ENCODE peak calls at places on chromosomes 1 and 21, in eight cellular contexts. One of them, this sample, is unnamed.

GRCh38 chr1:42825058-42825851 is 8.1 kb upstream of the SVBP start:
- DNase-seq in GOT3: no peak
- DNase-seq in stimulated activated CD8-positive, alpha-beta memory T cell treated with anti-CD3 and anti-CD28 coated beads, Interleukin-4, amount 100 ng/mL, for 24 hours: no peak
- DNase-seq in nucleus accumbens: no peak
- DNase-seq in anterior cingulate cortex: no peak
- DNase-seq in EL: no peak
- DNase-seq in COR-L47: no peak
- DNase-seq in prostate gland: no peak
- DNase-seq in this sample: no peak

GRCh38 chr1:204924013-204924759 is 53.5 kb downstream of the NFASC start:
- DNase-seq in GOT3: no peak
- DNase-seq in stimulated activated CD8-positive, alpha-beta memory T cell treated with anti-CD3 and anti-CD28 coated beads, Interleukin-4, amount 100 ng/mL, for 24 hours: no peak
- DNase-seq in nucleus accumbens: no peak
- DNase-seq in anterior cingulate cortex: no peak
- DNase-seq in EL: peak
- DNase-seq in COR-L47: no peak
- DNase-seq in prostate gland: no peak
- DNase-seq in this sample: no peak

GRCh38 chr1:21669287-21670058 is at the start of gene RAP1GAP:
- DNase-seq in GOT3: no peak
- DNase-seq in stimulated activated CD8-positive, alpha-beta memory T cell treated with anti-CD3 and anti-CD28 coated beads, Interleukin-4, amount 100 ng/mL, for 24 hours: no peak
- DNase-seq in nucleus accumbens: peak
- DNase-seq in anterior cingulate cortex: no peak
- DNase-seq in EL: no peak
- DNase-seq in COR-L47: peak
- DNase-seq in prostate gland: peak
- DNase-seq in this sample: no peak

GRCh38 chr21:45372732-45373355 is 32.1 kb upstream of the COL18A1 start:
- DNase-seq in GOT3: no peak
- DNase-seq in stimulated activated CD8-positive, alpha-beta memory T cell treated with anti-CD3 and anti-CD28 coated beads, Interleukin-4, amount 100 ng/mL, for 24 hours: no peak
- DNase-seq in nucleus accumbens: no peak
- DNase-seq in anterior cingulate cortex: no peak
- DNase-seq in EL: no peak
- DNase-seq in COR-L47: no peak
- DNase-seq in prostate gland: no peak
- DNase-seq in this sample: no peak

GRCh38 chr1:246383791-246384190 is 123.3 kb downstream of the SMYD3 start:
- DNase-seq in GOT3: no peak
- DNase-seq in stimulated activated CD8-positive, alpha-beta memory T cell treated with anti-CD3 and anti-CD28 coated beads, Interleukin-4, amount 100 ng/mL, for 24 hours: no peak
- DNase-seq in nucleus accumbens: no peak
- DNase-seq in anterior cingulate cortex: no peak
- DNase-seq in EL: no peak
- DNase-seq in COR-L47: no peak
- DNase-seq in prostate gland: no peak
- DNase-seq in this sample: no peak

GRCh38 chr1:235644693-235645305 is 4.8 kb downstream of the GNG4 start:
- DNase-seq in GOT3: no peak
- DNase-seq in stimulated activated CD8-positive, alpha-beta memory T cell treated with anti-CD3 and anti-CD28 coated beads, Interleukin-4, amount 100 ng/mL, for 24 hours: no peak
- DNase-seq in nucleus accumbens: no peak
- DNase-seq in anterior cingulate cortex: no peak
- DNase-seq in EL: no peak
- DNase-seq in COR-L47: no peak
- DNase-seq in prostate gland: no peak
- DNase-seq in this sample: no peak

GRCh38 chr1:98068016-98068415 is 147.2 kb upstream of the DPYD start:
- DNase-seq in GOT3: no peak
- DNase-seq in stimulated activated CD8-positive, alpha-beta memory T cell treated with anti-CD3 and anti-CD28 coated beads, Interleukin-4, amount 100 ng/mL, for 24 hours: no peak
- DNase-seq in nucleus accumbens: no peak
- DNase-seq in anterior cingulate cortex: no peak
- DNase-seq in EL: no peak
- DNase-seq in COR-L47: no peak
- DNase-seq in prostate gland: no peak
- DNase-seq in this sample: no peak

GRCh38 chr1:19390166-19390850 is 78.2 kb downstream of the SLC66A1 start:
- DNase-seq in GOT3: no peak
- DNase-seq in stimulated activated CD8-positive, alpha-beta memory T cell treated with anti-CD3 and anti-CD28 coated beads, Interleukin-4, amount 100 ng/mL, for 24 hours: no peak
- DNase-seq in nucleus accumbens: no peak
- DNase-seq in anterior cingulate cortex: no peak
- DNase-seq in EL: no peak
- DNase-seq in COR-L47: no peak
- DNase-seq in prostate gland: no peak
- DNase-seq in this sample: no peak

GRCh38 chr1:2238361-2239055 is 10.4 kb downstream of the SKI start:
- DNase-seq in GOT3: no peak
- DNase-seq in stimulated activated CD8-positive, alpha-beta memory T cell treated with anti-CD3 and anti-CD28 coated beads, Interleukin-4, amount 100 ng/mL, for 24 hours: no peak
- DNase-seq in nucleus accumbens: no peak
- DNase-seq in anterior cingulate cortex: no peak
- DNase-seq in EL: no peak
- DNase-seq in COR-L47: no peak
- DNase-seq in prostate gland: no peak
- DNase-seq in this sample: no peak

GRCh38 chr21:45380566-45380965 is 24.4 kb upstream of the COL18A1 start:
- DNase-seq in GOT3: no peak
- DNase-seq in stimulated activated CD8-positive, alpha-beta memory T cell treated with anti-CD3 and anti-CD28 coated beads, Interleukin-4, amount 100 ng/mL, for 24 hours: no peak
- DNase-seq in nucleus accumbens: no peak
- DNase-seq in anterior cingulate cortex: no peak
- DNase-seq in EL: no peak
- DNase-seq in COR-L47: no peak
- DNase-seq in prostate gland: no peak
- DNase-seq in this sample: no peak

GRCh38 chr1:201506573-201507567 is at the start of gene CSRP1:
- DNase-seq in GOT3: peak
- DNase-seq in stimulated activated CD8-positive, alpha-beta memory T cell treated with anti-CD3 and anti-CD28 coated beads, Interleukin-4, amount 100 ng/mL, for 24 hours: peak
- DNase-seq in nucleus accumbens: peak
- DNase-seq in anterior cingulate cortex: no peak
- DNase-seq in EL: peak
- DNase-seq in COR-L47: peak
- DNase-seq in prostate gland: peak
- DNase-seq in this sample: peak

GRCh38 chr1:54835131-54835898 is 34.2 kb upstream of the TTC22 start:
- DNase-seq in GOT3: no peak
- DNase-seq in stimulated activated CD8-positive, alpha-beta memory T cell treated with anti-CD3 and anti-CD28 coated beads, Interleukin-4, amount 100 ng/mL, for 24 hours: no peak
- DNase-seq in nucleus accumbens: no peak
- DNase-seq in anterior cingulate cortex: no peak
- DNase-seq in EL: no peak
- DNase-seq in COR-L47: no peak
- DNase-seq in prostate gland: no peak
- DNase-seq in this sample: no peak

GRCh38 chr21:39568380-39568779 is 44.4 kb upstream of the B3GALT5 start:
- DNase-seq in GOT3: no peak
- DNase-seq in stimulated activated CD8-positive, alpha-beta memory T cell treated with anti-CD3 and anti-CD28 coated beads, Interleukin-4, amount 100 ng/mL, for 24 hours: no peak
- DNase-seq in nucleus accumbens: no peak
- DNase-seq in anterior cingulate cortex: no peak
- DNase-seq in EL: no peak
- DNase-seq in COR-L47: no peak
- DNase-seq in prostate gland: no peak
- DNase-seq in this sample: no peak

GRCh38 chr1:227913969-227914791 is 33.6 kb downstream of the WNT9A start:
- DNase-seq in GOT3: no peak
- DNase-seq in stimulated activated CD8-positive, alpha-beta memory T cell treated with anti-CD3 and anti-CD28 coated beads, Interleukin-4, amount 100 ng/mL, for 24 hours: no peak
- DNase-seq in nucleus accumbens: no peak
- DNase-seq in anterior cingulate cortex: no peak
- DNase-seq in EL: no peak
- DNase-seq in COR-L47: peak
- DNase-seq in prostate gland: no peak
- DNase-seq in this sample: no peak

GRCh38 chr1:189899686-189900495 is 577.8 kb downstream of the BRINP3 start:
- DNase-seq in GOT3: no peak
- DNase-seq in stimulated activated CD8-positive, alpha-beta memory T cell treated with anti-CD3 and anti-CD28 coated beads, Interleukin-4, amount 100 ng/mL, for 24 hours: no peak
- DNase-seq in nucleus accumbens: no peak
- DNase-seq in anterior cingulate cortex: no peak
- DNase-seq in EL: no peak
- DNase-seq in COR-L47: peak
- DNase-seq in prostate gland: no peak
- DNase-seq in this sample: no peak

GRCh38 chr21:27423906-27424595 is 457.2 kb upstream of the ADAMTS5 start:
- DNase-seq in GOT3: no peak
- DNase-seq in stimulated activated CD8-positive, alpha-beta memory T cell treated with anti-CD3 and anti-CD28 coated beads, Interleukin-4, amount 100 ng/mL, for 24 hours: no peak
- DNase-seq in nucleus accumbens: no peak
- DNase-seq in anterior cingulate cortex: no peak
- DNase-seq in EL: peak
- DNase-seq in COR-L47: no peak
- DNase-seq in prostate gland: no peak
- DNase-seq in this sample: no peak

GRCh38 chr1:56591909-56592308 is 12.5 kb upstream of the PLPP3 start:
- DNase-seq in GOT3: no peak
- DNase-seq in stimulated activated CD8-positive, alpha-beta memory T cell treated with anti-CD3 and anti-CD28 coated beads, Interleukin-4, amount 100 ng/mL, for 24 hours: no peak
- DNase-seq in nucleus accumbens: no peak
- DNase-seq in anterior cingulate cortex: no peak
- DNase-seq in EL: no peak
- DNase-seq in COR-L47: no peak
- DNase-seq in prostate gland: no peak
- DNase-seq in this sample: no peak

GRCh38 chr1:180229483-180230415 is at the start of gene LHX4:
- DNase-seq in GOT3: no peak
- DNase-seq in stimulated activated CD8-positive, alpha-beta memory T cell treated with anti-CD3 and anti-CD28 coated beads, Interleukin-4, amount 100 ng/mL, for 24 hours: no peak
- DNase-seq in nucleus accumbens: no peak
- DNase-seq in anterior cingulate cortex: no peak
- DNase-seq in EL: peak
- DNase-seq in COR-L47: peak
- DNase-seq in prostate gland: no peak
- DNase-seq in this sample: no peak

GRCh38 chr1:47533176-47534039 is 95.6 kb downstream of the FOXD2 start:
- DNase-seq in GOT3: no peak
- DNase-seq in stimulated activated CD8-positive, alpha-beta memory T cell treated with anti-CD3 and anti-CD28 coated beads, Interleukin-4, amount 100 ng/mL, for 24 hours: no peak
- DNase-seq in nucleus accumbens: peak
- DNase-seq in anterior cingulate cortex: no peak
- DNase-seq in EL: peak
- DNase-seq in COR-L47: no peak
- DNase-seq in prostate gland: peak
- DNase-seq in this sample: no peak

GRCh38 chr1:208145167-208145566 is 99.0 kb downstream of the PLXNA2 start:
- DNase-seq in GOT3: no peak
- DNase-seq in stimulated activated CD8-positive, alpha-beta memory T cell treated with anti-CD3 and anti-CD28 coated beads, Interleukin-4, amount 100 ng/mL, for 24 hours: no peak
- DNase-seq in nucleus accumbens: no peak
- DNase-seq in anterior cingulate cortex: no peak
- DNase-seq in EL: no peak
- DNase-seq in COR-L47: no peak
- DNase-seq in prostate gland: no peak
- DNase-seq in this sample: no peak

GRCh38 chr1:241156231-241156965 is 200.6 kb downstream of the RGS7 start:
- DNase-seq in GOT3: peak
- DNase-seq in stimulated activated CD8-positive, alpha-beta memory T cell treated with anti-CD3 and anti-CD28 coated beads, Interleukin-4, amount 100 ng/mL, for 24 hours: no peak
- DNase-seq in nucleus accumbens: no peak
- DNase-seq in anterior cingulate cortex: no peak
- DNase-seq in EL: peak
- DNase-seq in COR-L47: no peak
- DNase-seq in prostate gland: no peak
- DNase-seq in this sample: no peak

GRCh38 chr1:15802234-15802965 is 5.0 kb downstream of the UQCRHL start:
- DNase-seq in GOT3: no peak
- DNase-seq in stimulated activated CD8-positive, alpha-beta memory T cell treated with anti-CD3 and anti-CD28 coated beads, Interleukin-4, amount 100 ng/mL, for 24 hours: no peak
- DNase-seq in nucleus accumbens: no peak
- DNase-seq in anterior cingulate cortex: no peak
- DNase-seq in EL: peak
- DNase-seq in COR-L47: no peak
- DNase-seq in prostate gland: no peak
- DNase-seq in this sample: peak

GRCh38 chr1:184486761-184487445 is 100.1 kb downstream of the C1orf21 start:
- DNase-seq in GOT3: no peak
- DNase-seq in stimulated activated CD8-positive, alpha-beta memory T cell treated with anti-CD3 and anti-CD28 coated beads, Interleukin-4, amount 100 ng/mL, for 24 hours: no peak
- DNase-seq in nucleus accumbens: no peak
- DNase-seq in anterior cingulate cortex: no peak
- DNase-seq in EL: no peak
- DNase-seq in COR-L47: no peak
- DNase-seq in prostate gland: no peak
- DNase-seq in this sample: no peak

This sample was measured in GDM1.